ENCODE peak calls at places on chromosomes 4 and X, in four cellular contexts. One of them, this sample, is unnamed.

GRCh38 chr4:37475087-37475486 is 211.1 kb downstream of the RELL1 start:
- DNase-seq in left ventricle myocardium inferior: no peak
- DNase-seq in cardiac fibroblast: no peak
- DNase-seq in AG10803: no peak
- DNase-seq in this sample: no peak

GRCh38 chr4:123411514-123411913 is 14.9 kb downstream of the SPRY1 start:
- DNase-seq in cardiac fibroblast: no peak
- DNase-seq in AG10803: no peak
- DNase-seq in left ventricle myocardium inferior: no peak
- DNase-seq in this sample: no peak

GRCh38 chr4:111986125-111986524 is 159.1 kb upstream of the FAM241A start:
- DNase-seq in AG10803: no peak
- DNase-seq in left ventricle myocardium inferior: no peak
- DNase-seq in cardiac fibroblast: no peak
- DNase-seq in this sample: no peak

GRCh38 chr4:40301592-40301991 is 33.5 kb upstream of the CHRNA9 start:
- DNase-seq in AG10803: no peak
- DNase-seq in cardiac fibroblast: no peak
- DNase-seq in left ventricle myocardium inferior: no peak
- DNase-seq in this sample: no peak

GRCh38 chr4:41207330-41207831 is 7.0 kb downstream of the APBB2 start:
- DNase-seq in cardiac fibroblast: peak
- DNase-seq in left ventricle myocardium inferior: peak
- DNase-seq in AG10803: peak
- DNase-seq in this sample: peak

GRCh38 chr4:98786866-98787265 is 128.5 kb upstream of the TSPAN5 start:
- DNase-seq in left ventricle myocardium inferior: no peak
- DNase-seq in cardiac fibroblast: no peak
- DNase-seq in AG10803: peak
- DNase-seq in this sample: peak

GRCh38 chrX:15619053-15619772 is 18.5 kb upstream of the ACE2 start:
- DNase-seq in AG10803: peak
- DNase-seq in cardiac fibroblast: peak
- DNase-seq in left ventricle myocardium inferior: no peak
- DNase-seq in this sample: peak

GRCh38 chr4:6777636-6778281 is 4.8 kb upstream of the KIAA0232 start:
- DNase-seq in cardiac fibroblast: no peak
- DNase-seq in AG10803: no peak
- DNase-seq in left ventricle myocardium inferior: no peak
- DNase-seq in this sample: no peak

GRCh38 chrX:8927066-8927465 is 106.9 kb downstream of the FAM9B start:
- DNase-seq in cardiac fibroblast: no peak
- DNase-seq in left ventricle myocardium inferior: no peak
- DNase-seq in AG10803: no peak
- DNase-seq in this sample: no peak

GRCh38 chr4:74738756-74739155 is 55.6 kb downstream of the BTC start:
- DNase-seq in left ventricle myocardium inferior: no peak
- DNase-seq in AG10803: no peak
- DNase-seq in cardiac fibroblast: peak
- DNase-seq in this sample: peak

GRCh38 chrX:150573702-150574101 is 5.3 kb downstream of the MTM1 start:
- DNase-seq in left ventricle myocardium inferior: no peak
- DNase-seq in cardiac fibroblast: no peak
- DNase-seq in AG10803: no peak
- DNase-seq in this sample: no peak

GRCh38 chrX:47579537-47579936 is 2.7 kb upstream of the TIMP1 start:
- DNase-seq in left ventricle myocardium inferior: no peak
- DNase-seq in cardiac fibroblast: peak
- DNase-seq in AG10803: peak
- DNase-seq in this sample: peak

GRCh38 chrX:107629533-107629909 is 1.2 kb downstream of the PRPS1 start:
- DNase-seq in AG10803: peak
- DNase-seq in left ventricle myocardium inferior: no peak
- DNase-seq in cardiac fibroblast: peak
- DNase-seq in this sample: peak

GRCh38 chrX:124605518-124605917 is 259.2 kb downstream of the SH2D1A start:
- DNase-seq in AG10803: no peak
- DNase-seq in cardiac fibroblast: no peak
- DNase-seq in left ventricle myocardium inferior: no peak
- DNase-seq in this sample: no peak

GRCh38 chr4:73341454-73341853 is 62.6 kb upstream of the ALB start:
- DNase-seq in left ventricle myocardium inferior: no peak
- DNase-seq in AG10803: peak
- DNase-seq in cardiac fibroblast: peak
- DNase-seq in this sample: peak

GRCh38 chrX:71244359-71245128 is 9.4 kb downstream of the ZMYM3 start:
- DNase-seq in cardiac fibroblast: no peak
- DNase-seq in left ventricle myocardium inferior: no peak
- DNase-seq in AG10803: no peak
- DNase-seq in this sample: no peak

GRCh38 chr4:176142253-176142652 is 53.1 kb downstream of the SPATA4 start:
- DNase-seq in AG10803: no peak
- DNase-seq in cardiac fibroblast: no peak
- DNase-seq in left ventricle myocardium inferior: no peak
- DNase-seq in this sample: no peak

GRCh38 chrX:11766487-11766886 is 8.4 kb downstream of the MSL3 start:
- DNase-seq in AG10803: no peak
- DNase-seq in left ventricle myocardium inferior: no peak
- DNase-seq in cardiac fibroblast: no peak
- DNase-seq in this sample: no peak

GRCh38 chrX:71665747-71666146 is 1.6 kb upstream of the LOC101059915 start:
- DNase-seq in cardiac fibroblast: no peak
- DNase-seq in left ventricle myocardium inferior: no peak
- DNase-seq in AG10803: no peak
- DNase-seq in this sample: no peak

GRCh38 chrX:31606796-31607195 is 535.0 kb upstream of the FTHL17 start:
- DNase-seq in AG10803: no peak
- DNase-seq in left ventricle myocardium inferior: no peak
- DNase-seq in cardiac fibroblast: peak
- DNase-seq in this sample: no peak

DNA sequence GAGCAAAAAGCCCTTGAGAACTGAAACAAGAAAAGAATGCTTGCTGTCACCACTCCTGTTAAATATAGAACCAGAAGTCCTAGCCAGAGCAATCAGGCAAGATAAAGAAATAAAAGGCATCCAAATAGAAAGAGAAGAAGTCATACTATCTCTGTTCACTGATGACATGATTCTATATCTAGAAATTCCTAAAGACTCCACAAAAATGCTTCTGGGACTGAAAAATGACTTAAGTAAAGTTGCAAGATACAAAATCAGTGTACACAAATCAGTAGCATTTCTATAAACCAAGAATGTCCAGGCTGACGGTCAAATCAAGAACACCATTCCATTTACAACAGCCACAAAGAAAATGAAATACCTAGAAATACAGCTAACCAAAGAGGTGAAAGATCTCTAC is 552.7 kb upstream of the SLIT2 start:
- DNase-seq in cardiac fibroblast: no peak
- DNase-seq in left ventricle myocardium inferior: no peak
- DNase-seq in AG10803: no peak
- DNase-seq in this sample: no peak
- TF ChIP-seq CTCF in cardiac fibroblast: no peak
- TF ChIP-seq CTCF in left ventricle myocardium inferior: no peak
- TF ChIP-seq CTCF in AG10803: no peak
- TF ChIP-seq CTCF in this sample: no peak

GRCh38 chr4:46993075-46994006 is at the start of gene GABRA4:
- DNase-seq in AG10803: no peak
- DNase-seq in cardiac fibroblast: peak
- DNase-seq in left ventricle myocardium inferior: no peak
- DNase-seq in this sample: no peak
- H3K4me3 ChIP-seq in AG10803: no peak
- H3K4me3 ChIP-seq in cardiac fibroblast: peak
- H3K4me3 ChIP-seq in left ventricle myocardium inferior: peak
- H3K4me3 ChIP-seq in this sample: no peak

GRCh38 chr4:122300776-122301175 is 78.0 kb upstream of the ADAD1 start:
- DNase-seq in left ventricle myocardium inferior: no peak
- DNase-seq in AG10803: no peak
- DNase-seq in cardiac fibroblast: peak
- DNase-seq in this sample: no peak
- TF ChIP-seq CTCF in left ventricle myocardium inferior: no peak
- TF ChIP-seq CTCF in AG10803: peak
- TF ChIP-seq CTCF in cardiac fibroblast: peak
- TF ChIP-seq CTCF in this sample: peak

GRCh38 chr4:3308691-3309090 is 15.9 kb downstream of the RGS12 start:
- DNase-seq in cardiac fibroblast: no peak
- DNase-seq in AG10803: no peak
- DNase-seq in left ventricle myocardium inferior: no peak
- DNase-seq in this sample: no peak
- H3K4me3 ChIP-seq in cardiac fibroblast: no peak
- H3K4me3 ChIP-seq in AG10803: no peak
- H3K4me3 ChIP-seq in left ventricle myocardium inferior: no peak
- H3K4me3 ChIP-seq in this sample: no peak